ENCODE peak calls at places on chromosome 14, in ten cellular contexts. Y is NCI-H1417 treated with DMSO at 0.1 percent for 48 hours; K is H7; G is stimulated activated CD8-positive, alpha-beta memory T cell treated with anti-CD3 and anti-CD28 coated beads, Interleukin-4, amount 100 ng/mL, for 1 hour; L is stimulated activated CD4-positive, alpha-beta T cell treated with anti-CD3 and anti-CD28 coated beads, Interleukin-4, amount 100 ng/mL, for 4 hours; P is brain microvascular endothelial cell; I is bronchial epithelial cell; T is mesendoderm; U is T-helper 2 cell; O is posterior cingulate gyrus. W is an unnamed sample.
A peak's percentile ranks its signal among the peaks of the same experiment; 100 is the strongest.

GRCh38 chr14:103186894-103187586 is 63.8 kb downstream of the TNFAIP2 start:
- DNase-seq in K (peak; percentile 81), U (no peak), P (no peak), O (no peak), L (no peak), I (no peak), T (peak; percentile 86), Y (no peak), G (no peak), W (no peak)

GRCh38 chr14:30283822-30284446 is 275.0 kb upstream of the G2E3 start:
- DNase-seq in P (peak; percentile 30), G (no peak), U (no peak), T (peak; percentile 87), L (no peak), K (peak; percentile 22), O (no peak), I (peak; percentile 69), Y (no peak), W (no peak)

GRCh38 chr14:39320318-39320717 is 86.6 kb downstream of the MIA2 start:
- DNase-seq in K (no peak), Y (no peak), T (no peak), P (no peak), U (no peak), O (no peak), G (no peak), I (no peak), L (no peak), W (no peak)

GRCh38 chr14:29853272-29853671 is 74.4 kb downstream of the PRKD1 start:
- DNase-seq in P (no peak), L (no peak), O (no peak), T (no peak), K (no peak), I (no peak), Y (no peak), U (no peak), G (no peak), W (no peak)

GRCh38 chr14:44405350-44405619 is 101.8 kb downstream of the FSCB start:
- DNase-seq in I (no peak), U (no peak), P (no peak), G (no peak), L (no peak), Y (no peak), T (no peak), K (no peak), O (no peak), W (no peak)

GRCh38 chr14:68951051-68951797 is 27.9 kb downstream of the ACTN1 start:
- DNase-seq in I (peak; percentile 98), L (no peak), P (peak; percentile 95), Y (no peak), T (peak; percentile 58), G (no peak), K (no peak), U (no peak), O (no peak), W (peak; percentile 28)

GRCh38 chr14:23078692-23079116 is 16.2 kb downstream of the ACIN1 start:
- DNase-seq in O (no peak), Y (no peak), P (peak; percentile 94), L (no peak), G (no peak), I (peak; percentile 94), U (no peak), T (peak; percentile 68), K (no peak), W (no peak)

GRCh38 chr14:76917158-76917596 is 91.0 kb downstream of the LRRC74A start:
- DNase-seq in I (peak; percentile 68), Y (no peak), U (no peak), L (no peak), P (peak; percentile 82), G (no peak), O (no peak), K (peak; percentile 86), T (peak; percentile 95), W (no peak)

GRCh38 chr14:30641207-30641606 is 19.1 kb downstream of the SCFD1 start:
- DNase-seq in T (no peak), G (no peak), Y (no peak), P (no peak), U (no peak), O (no peak), I (no peak), L (no peak), K (no peak), W (no peak)

GRCh38 chr14:72104011-72104613 is 171.9 kb downstream of the RGS6 start:
- DNase-seq in L (no peak), O (no peak), P (peak; percentile 2), I (no peak), U (no peak), T (peak; percentile 46), Y (no peak), K (peak; percentile 74), G (no peak), W (no peak)

W was measured in GF-D8.